ENCODE peak calls at places on chromosomes 12 and 14, in four cellular contexts. One of them, this sample, is unnamed.

GRCh38 chr12:4252595-4252994 is 21.0 kb upstream of the CCND2 start:
- DNase-seq in fibroblast of lung: no peak
- DNase-seq in IMR-90: no peak
- DNase-seq in neural progenitor cell: peak; percentile 74
- DNase-seq in this sample: no peak

GRCh38 chr12:41174602-41175001 is 13.5 kb upstream of the PDZRN4 start:
- DNase-seq in IMR-90: no peak
- DNase-seq in neural progenitor cell: no peak
- DNase-seq in fibroblast of lung: no peak
- DNase-seq in this sample: no peak

GRCh38 chr12:113818278-113818677 is 147.8 kb downstream of the RBM19 start:
- DNase-seq in neural progenitor cell: no peak
- DNase-seq in IMR-90: peak; percentile 8
- DNase-seq in fibroblast of lung: peak; percentile 17
- DNase-seq in this sample: no peak

GRCh38 chr12:46549527-46550265 is 177.1 kb upstream of the SLC38A2 start:
- DNase-seq in fibroblast of lung: peak; percentile 96
- DNase-seq in neural progenitor cell: no peak
- DNase-seq in IMR-90: peak; percentile 97
- DNase-seq in this sample: no peak

GRCh38 chr14:23582906-23583760 is 4.5 kb upstream of the JPH4 start:
- DNase-seq in neural progenitor cell: no peak
- DNase-seq in IMR-90: no peak
- DNase-seq in fibroblast of lung: no peak
- DNase-seq in this sample: no peak

GRCh38 chr14:54776361-54777001 is 126.1 kb downstream of the GCH1 start:
- DNase-seq in neural progenitor cell: no peak
- DNase-seq in IMR-90: peak; percentile 79
- DNase-seq in fibroblast of lung: peak; percentile 68
- DNase-seq in this sample: no peak

GRCh38 chr12:28191018-28191595 is 851 bp downstream of the CCDC91 start:
- DNase-seq in fibroblast of lung: no peak
- DNase-seq in neural progenitor cell: no peak
- DNase-seq in IMR-90: peak; percentile 55
- DNase-seq in this sample: peak; percentile 34

GRCh38 chr14:35818346-35819115 is 7.6 kb upstream of the BRMS1L start:
- DNase-seq in neural progenitor cell: peak; percentile 50
- DNase-seq in fibroblast of lung: peak; percentile 63
- DNase-seq in IMR-90: peak; percentile 58
- DNase-seq in this sample: no peak

GRCh38 chr12:49417558-49417957 is 50.3 kb downstream of the SPATS2 start:
- DNase-seq in IMR-90: no peak
- DNase-seq in fibroblast of lung: no peak
- DNase-seq in neural progenitor cell: no peak
- DNase-seq in this sample: no peak

GRCh38 chr12:124500232-124501079 is 67.0 kb downstream of the NCOR2 start:
- DNase-seq in fibroblast of lung: no peak
- DNase-seq in neural progenitor cell: peak; percentile 76
- DNase-seq in IMR-90: peak; percentile 57
- DNase-seq in this sample: no peak

GRCh38 chr12:42255221-42255874 is 17.3 kb upstream of the YAF2 start:
- DNase-seq in neural progenitor cell: no peak
- DNase-seq in IMR-90: no peak
- DNase-seq in fibroblast of lung: no peak
- DNase-seq in this sample: no peak

GRCh38 chr12:25322918-25323773 is 72.4 kb upstream of the KRAS start:
- DNase-seq in neural progenitor cell: no peak
- DNase-seq in fibroblast of lung: peak; percentile 29
- DNase-seq in IMR-90: peak; percentile 46
- DNase-seq in this sample: no peak

GRCh38 chr12:20212036-20212435 is 156.3 kb upstream of the PDE3A start:
- DNase-seq in IMR-90: peak; percentile 8
- DNase-seq in fibroblast of lung: peak; percentile 75
- DNase-seq in neural progenitor cell: no peak
- DNase-seq in this sample: no peak

GRCh38 chr12:51898937-51899336 is 8.4 kb upstream of the ACVRL1 start:
- DNase-seq in IMR-90: peak; percentile 69
- DNase-seq in neural progenitor cell: no peak
- DNase-seq in fibroblast of lung: peak; percentile 21
- DNase-seq in this sample: no peak

GRCh38 chr12:16165506-16165905 is 112.0 kb downstream of the SLC15A5 start:
- DNase-seq in neural progenitor cell: peak; percentile 67
- DNase-seq in fibroblast of lung: peak; percentile 63
- DNase-seq in IMR-90: peak; percentile 47
- DNase-seq in this sample: no peak
- TF ChIP-seq CTCF in neural progenitor cell: peak; percentile 77
- TF ChIP-seq CTCF in fibroblast of lung: peak; percentile 58
- TF ChIP-seq CTCF in IMR-90: peak; percentile 68
- TF ChIP-seq CTCF in this sample: peak; percentile 62

GRCh38 chr12:76153616-76154015 is 69.1 kb upstream of the NAP1L1 start:
- DNase-seq in fibroblast of lung: no peak
- DNase-seq in neural progenitor cell: no peak
- DNase-seq in IMR-90: no peak
- DNase-seq in this sample: no peak

GRCh38 chr12:76155157-76155556 is 70.7 kb upstream of the NAP1L1 start:
- DNase-seq in neural progenitor cell: no peak
- DNase-seq in fibroblast of lung: peak; percentile 35
- DNase-seq in IMR-90: no peak
- DNase-seq in this sample: no peak

GRCh38 chr12:76156314-76156713 is 71.8 kb upstream of the NAP1L1 start:
- DNase-seq in neural progenitor cell: no peak
- DNase-seq in fibroblast of lung: no peak
- DNase-seq in IMR-90: no peak
- DNase-seq in this sample: no peak

GRCh38 chr12:76152161-76152807 is 67.8 kb upstream of the NAP1L1 start:
- DNase-seq in neural progenitor cell: no peak
- DNase-seq in IMR-90: no peak
- DNase-seq in fibroblast of lung: no peak
- DNase-seq in this sample: no peak
- H3K4me3 ChIP-seq in neural progenitor cell: no peak overlapping the region
- H3K4me3 ChIP-seq in IMR-90: no peak overlapping the region
- H3K4me3 ChIP-seq in fibroblast of lung: no peak overlapping the region
- H3K4me3 ChIP-seq in this sample: no peak overlapping the region

GRCh38 chr12:104998423-104999346 is 12.6 kb downstream of the NOPCHAP1 start:
- DNase-seq in fibroblast of lung: no peak
- DNase-seq in IMR-90: no peak
- DNase-seq in neural progenitor cell: no peak
- DNase-seq in this sample: no peak
- H3K36me3 ChIP-seq in fibroblast of lung: peaks cover 4% of the 10 kb centered on the region
- H3K36me3 ChIP-seq in IMR-90: peaks cover 23% of the 10 kb centered on the region
- H3K36me3 ChIP-seq in neural progenitor cell: peaks cover 13% of the 10 kb centered on the region
- H3K36me3 ChIP-seq in this sample: peaks cover 2% of the 10 kb centered on the region

GRCh38 chr12:31600764-31601163 is 9.8 kb upstream of the DENND5B start:
- DNase-seq in fibroblast of lung: no peak
- DNase-seq in IMR-90: no peak
- DNase-seq in neural progenitor cell: no peak
- DNase-seq in this sample: no peak

GRCh38 chr12:31603546-31604009 is 12.6 kb upstream of the DENND5B start:
- DNase-seq in fibroblast of lung: no peak
- DNase-seq in IMR-90: no peak
- DNase-seq in neural progenitor cell: no peak
- DNase-seq in this sample: no peak

GRCh38 chr12:31597066-31597465 is 6.1 kb upstream of the DENND5B start:
- DNase-seq in fibroblast of lung: no peak
- DNase-seq in neural progenitor cell: no peak
- DNase-seq in IMR-90: no peak
- DNase-seq in this sample: no peak

GRCh38 chr12:31599053-31599452 is 8.1 kb upstream of the DENND5B start:
- DNase-seq in fibroblast of lung: no peak
- DNase-seq in neural progenitor cell: no peak
- DNase-seq in IMR-90: no peak
- DNase-seq in this sample: no peak

GRCh38 chr12:31600252-31600651 is 9.3 kb upstream of the DENND5B start:
- DNase-seq in IMR-90: no peak
- DNase-seq in fibroblast of lung: no peak
- DNase-seq in neural progenitor cell: no peak
- DNase-seq in this sample: no peak
- TF ChIP-seq CTCF in IMR-90: no peak
- TF ChIP-seq CTCF in fibroblast of lung: no peak
- TF ChIP-seq CTCF in neural progenitor cell: no peak
- TF ChIP-seq CTCF in this sample: no peak

GRCh38 chr14:22477569-22478194 is 111.3 kb downstream of the DAD1 start:
- DNase-seq in fibroblast of lung: no peak
- DNase-seq in IMR-90: no peak
- DNase-seq in neural progenitor cell: no peak
- DNase-seq in this sample: no peak
- H3K4me3 ChIP-seq in fibroblast of lung: no peak overlapping the region
- H3K4me3 ChIP-seq in IMR-90: no peak overlapping the region
- H3K4me3 ChIP-seq in neural progenitor cell: no peak overlapping the region
- H3K4me3 ChIP-seq in this sample: no peak overlapping the region

This sample was measured in BJ.